ENCODE peak calls at places on chromosomes 1 and 21, in four cellular contexts. One of them, this sample, is unnamed.

GRCh38 chr21:26732442-26733221 is 112.6 kb downstream of the ADAMTS1 start:
- DNase-seq in LNCaP clone FGC: peak
- DNase-seq in endothelial cell: peak
- DNase-seq in B cell: peak
- DNase-seq in this sample: no peak

GRCh38 chr1:53340660-53341520 is 13.0 kb upstream of the LRP8 start:
- DNase-seq in B cell: no peak
- DNase-seq in endothelial cell: no peak
- DNase-seq in LNCaP clone FGC: no peak
- DNase-seq in this sample: no peak

GRCh38 chr1:43054961-43055360 is 96.3 kb upstream of the SLC2A1 start:
- DNase-seq in LNCaP clone FGC: no peak
- DNase-seq in endothelial cell: no peak
- DNase-seq in B cell: no peak
- DNase-seq in this sample: no peak

GRCh38 chr1:41381691-41382530 is 20.7 kb downstream of the FOXO6 start:
- DNase-seq in B cell: no peak
- DNase-seq in endothelial cell: no peak
- DNase-seq in LNCaP clone FGC: no peak
- DNase-seq in this sample: no peak

GRCh38 chr1:24984800-24985552 is 54.9 kb upstream of the RUNX3 start:
- DNase-seq in B cell: no peak
- DNase-seq in LNCaP clone FGC: no peak
- DNase-seq in endothelial cell: no peak
- DNase-seq in this sample: no peak

GRCh38 chr1:160621633-160622413 is 25.0 kb downstream of the SLAMF1 start:
- DNase-seq in endothelial cell: no peak
- DNase-seq in B cell: peak
- DNase-seq in LNCaP clone FGC: no peak
- DNase-seq in this sample: no peak

GRCh38 chr1:116931016-116931918 is 21.6 kb downstream of the PTGFRN start:
- DNase-seq in LNCaP clone FGC: no peak
- DNase-seq in endothelial cell: no peak
- DNase-seq in B cell: no peak
- DNase-seq in this sample: no peak

GRCh38 chr1:152034654-152035405 is 2.0 kb downstream of the S100A11 start:
- DNase-seq in LNCaP clone FGC: peak
- DNase-seq in B cell: peak
- DNase-seq in endothelial cell: peak
- DNase-seq in this sample: peak

GRCh38 chr1:8406011-8406410 is 88.1 kb downstream of the SLC45A1 start:
- DNase-seq in endothelial cell: no peak
- DNase-seq in LNCaP clone FGC: no peak
- DNase-seq in B cell: no peak
- DNase-seq in this sample: no peak

GRCh38 chr1:2091611-2092604 is 41.7 kb downstream of the PRKCZ start:
- DNase-seq in endothelial cell: peak
- DNase-seq in LNCaP clone FGC: no peak
- DNase-seq in B cell: peak
- DNase-seq in this sample: peak

GRCh38 chr1:94579876-94580294 is 38.3 kb upstream of the F3 start:
- DNase-seq in B cell: no peak
- DNase-seq in endothelial cell: no peak
- DNase-seq in LNCaP clone FGC: no peak
- DNase-seq in this sample: no peak

DNA sequence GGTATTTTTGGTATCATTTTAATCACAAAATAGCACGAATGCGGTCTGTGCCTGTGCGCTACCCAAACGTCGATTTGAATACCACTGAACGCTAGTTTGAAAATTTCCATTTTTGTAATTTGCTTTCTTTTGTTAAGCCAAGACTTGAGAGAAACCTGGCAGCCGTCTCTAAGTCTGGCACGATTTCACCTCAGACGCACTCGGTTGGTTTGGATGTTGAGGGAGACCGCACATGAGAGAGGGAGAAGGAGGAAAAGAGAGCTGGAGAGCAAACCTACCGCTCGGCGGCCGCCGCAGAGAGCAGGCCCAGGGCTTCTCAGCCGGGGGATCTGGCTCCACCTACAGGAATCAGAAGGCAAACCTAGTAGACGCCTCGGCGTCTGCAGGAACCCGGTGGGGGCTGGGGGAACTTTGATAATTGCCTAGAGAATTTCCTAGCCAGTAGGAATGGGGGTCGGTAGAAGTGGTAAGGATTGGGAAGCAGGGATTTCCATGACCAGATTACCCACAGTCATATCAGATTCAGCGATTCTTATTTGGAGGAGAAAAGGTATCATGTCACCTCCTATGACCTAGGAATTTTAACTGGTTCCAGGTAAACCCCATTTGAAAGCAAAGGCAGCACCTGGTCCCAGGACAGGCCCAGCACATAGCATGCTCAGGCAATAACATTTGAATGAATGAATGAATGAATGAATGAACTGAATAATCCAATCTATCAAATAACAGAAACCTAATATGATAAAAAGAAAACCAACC is 83.2 kb downstream of the TM2D1 start:
- DNase-seq in LNCaP clone FGC: no peak
- DNase-seq in endothelial cell: peak
- DNase-seq in B cell: peak
- DNase-seq in this sample: peak
- TF ChIP-seq CTCF in LNCaP clone FGC: peak
- TF ChIP-seq CTCF in endothelial cell: peak
- TF ChIP-seq CTCF in B cell: peak
- TF ChIP-seq CTCF in this sample: peak

DNA sequence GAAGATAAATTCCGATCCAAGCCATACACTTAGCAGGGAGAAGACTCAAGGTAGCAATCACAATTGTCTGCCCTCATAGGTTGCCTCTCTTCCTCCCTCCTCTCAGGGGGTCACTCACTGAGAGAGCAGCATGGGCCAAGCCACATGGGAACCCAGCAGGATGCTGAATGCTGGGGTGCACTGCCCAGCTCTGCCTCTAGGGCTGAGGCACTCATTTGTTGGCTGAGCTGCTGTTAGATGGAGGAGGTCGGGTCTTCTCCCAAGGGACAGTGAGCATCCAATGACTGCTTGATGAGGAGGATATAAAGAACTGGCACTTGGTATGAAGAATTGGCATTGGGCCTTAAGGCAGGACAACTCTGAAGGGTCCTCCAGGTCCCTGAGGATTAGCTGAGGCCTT is 418.8 kb downstream of the SIPA1L2 start:
- DNase-seq in B cell: no peak
- DNase-seq in endothelial cell: peak
- DNase-seq in LNCaP clone FGC: no peak
- DNase-seq in this sample: no peak
- TF ChIP-seq CTCF in B cell: no peak
- TF ChIP-seq CTCF in endothelial cell: peak
- TF ChIP-seq CTCF in LNCaP clone FGC: no peak
- TF ChIP-seq CTCF in this sample: no peak

GRCh38 chr1:166838766-166839599 is at the start of gene POGK:
- DNase-seq in LNCaP clone FGC: peak
- DNase-seq in B cell: peak
- DNase-seq in endothelial cell: peak
- DNase-seq in this sample: peak

GRCh38 chr1:166843322-166843721 is 4.0 kb downstream of the POGK start:
- DNase-seq in endothelial cell: no peak
- DNase-seq in B cell: no peak
- DNase-seq in LNCaP clone FGC: no peak
- DNase-seq in this sample: no peak

GRCh38 chr1:166843769-166844596 is 4.7 kb downstream of the POGK start:
- DNase-seq in B cell: no peak
- DNase-seq in endothelial cell: no peak
- DNase-seq in LNCaP clone FGC: no peak
- DNase-seq in this sample: no peak

GRCh38 chr1:166839600-166840308 is 479 bp downstream of the POGK start:
- DNase-seq in LNCaP clone FGC: no peak
- DNase-seq in endothelial cell: peak
- DNase-seq in B cell: peak
- DNase-seq in this sample: peak

DNA sequence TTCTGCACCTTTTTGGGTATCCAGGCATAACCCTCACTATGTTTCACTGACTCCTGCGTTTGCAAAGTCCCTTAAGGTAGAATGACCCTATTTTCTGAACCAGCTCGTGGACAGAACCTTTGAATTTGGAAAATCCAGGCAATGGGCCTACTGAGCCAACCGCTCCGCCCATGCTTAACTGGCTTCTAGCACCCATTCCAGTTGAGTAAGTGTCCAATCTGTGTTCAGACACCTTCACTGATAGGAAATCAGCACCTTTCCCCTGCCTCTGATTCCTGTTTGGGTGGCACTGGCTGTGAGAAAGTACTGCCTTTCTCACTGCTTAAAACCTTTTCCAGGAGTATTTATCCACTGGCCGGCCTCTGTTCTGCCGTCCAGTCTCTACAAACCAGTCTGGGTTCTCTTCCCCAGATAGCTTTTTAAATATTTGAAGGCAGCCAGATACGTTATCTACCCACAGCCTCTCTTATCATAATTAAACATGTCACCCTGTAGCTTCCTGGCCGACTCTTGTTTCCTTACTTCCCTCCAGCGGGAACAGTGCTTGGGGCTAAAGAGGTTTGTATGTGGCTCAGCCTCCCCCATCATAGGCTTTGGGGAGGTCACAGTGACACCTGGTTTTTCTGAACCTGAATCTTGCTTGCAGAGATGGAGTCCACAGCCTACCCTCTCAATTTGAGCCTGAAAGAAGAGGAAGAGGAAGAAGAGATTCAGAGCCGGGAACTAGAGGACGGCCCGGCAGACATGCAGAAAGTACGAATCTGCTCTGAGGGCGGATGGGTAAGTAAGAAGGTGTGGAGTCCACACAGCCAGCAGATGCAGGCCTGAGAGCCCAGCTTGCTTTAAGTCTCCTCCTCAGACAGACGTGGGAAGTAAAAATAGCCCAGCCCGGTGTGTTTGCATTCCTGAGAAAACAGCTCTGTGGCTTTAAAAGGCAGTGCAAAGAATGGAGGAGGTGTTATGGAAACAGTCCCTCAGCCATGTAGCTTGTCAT is 1.3 kb downstream of the POGK start:
- DNase-seq in LNCaP clone FGC: no peak
- DNase-seq in B cell: peak
- DNase-seq in endothelial cell: no peak
- DNase-seq in this sample: no peak
- TF ChIP-seq CTCF in LNCaP clone FGC: no peak
- TF ChIP-seq CTCF in B cell: no peak
- TF ChIP-seq CTCF in endothelial cell: no peak
- TF ChIP-seq CTCF in this sample: no peak

GRCh38 chr1:154586231-154586630 is 18.7 kb downstream of the CHRNB2 start:
- DNase-seq in LNCaP clone FGC: no peak
- DNase-seq in B cell: no peak
- DNase-seq in endothelial cell: no peak
- DNase-seq in this sample: no peak

GRCh38 chr1:154583691-154584212 is 16.2 kb downstream of the CHRNB2 start:
- DNase-seq in B cell: no peak
- DNase-seq in endothelial cell: no peak
- DNase-seq in LNCaP clone FGC: no peak
- DNase-seq in this sample: no peak

GRCh38 chr1:154579382-154579781 is 11.8 kb downstream of the CHRNB2 start:
- DNase-seq in B cell: no peak
- DNase-seq in LNCaP clone FGC: no peak
- DNase-seq in endothelial cell: no peak
- DNase-seq in this sample: no peak

GRCh38 chr1:154584267-154584994 is 16.9 kb downstream of the CHRNB2 start:
- DNase-seq in endothelial cell: no peak
- DNase-seq in B cell: no peak
- DNase-seq in LNCaP clone FGC: no peak
- DNase-seq in this sample: no peak

GRCh38 chr1:154582885-154583284 is 15.3 kb downstream of the CHRNB2 start:
- DNase-seq in B cell: no peak
- DNase-seq in LNCaP clone FGC: no peak
- DNase-seq in endothelial cell: no peak
- DNase-seq in this sample: no peak
- TF ChIP-seq CTCF in B cell: no peak
- TF ChIP-seq CTCF in LNCaP clone FGC: no peak
- TF ChIP-seq CTCF in endothelial cell: no peak
- TF ChIP-seq CTCF in this sample: no peak

DNA sequence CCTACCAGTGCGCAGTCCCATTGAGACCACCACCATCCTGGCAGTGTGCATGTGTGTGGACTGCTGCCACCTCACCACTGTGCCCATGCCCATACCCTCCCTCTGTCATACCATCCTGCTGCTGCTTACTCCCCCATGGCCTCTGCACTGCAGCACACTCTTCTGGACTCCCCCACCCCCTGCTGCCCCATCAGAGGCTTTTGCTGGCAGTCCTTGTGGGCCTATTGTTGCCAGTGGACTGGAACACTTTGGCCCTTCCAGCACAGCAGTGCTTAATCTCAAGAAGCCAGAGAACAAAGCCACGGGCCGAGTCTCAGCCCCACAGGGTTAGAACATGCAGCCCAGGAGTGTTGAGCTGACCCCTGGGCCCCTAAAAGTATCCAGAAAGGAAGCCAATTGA is 41.9 kb upstream of the IVNS1ABP start:
- DNase-seq in B cell: no peak
- DNase-seq in LNCaP clone FGC: no peak
- DNase-seq in endothelial cell: no peak
- DNase-seq in this sample: no peak
- TF ChIP-seq CTCF in B cell: no peak
- TF ChIP-seq CTCF in LNCaP clone FGC: no peak
- TF ChIP-seq CTCF in endothelial cell: no peak
- TF ChIP-seq CTCF in this sample: no peak

This sample was measured in GM10248.